ENCODE peak calls at places on chromosomes 4 and X, in five cellular contexts. D is cardiac fibroblast, M is hypothalamus, B is T-helper 2 cell, U is NCI-H1092. X is an unnamed sample.

GRCh38 chr4:66294626-66295025 is 624.3 kb upstream of the EPHA5 start:
- DNase-seq in U (no peak), B (no peak), D (peak), M (no peak), X (no peak)

GRCh38 chr4:94856030-94856429 is 98.3 kb downstream of the BMPR1B start:
- DNase-seq in U (no peak), D (no peak), B (no peak), M (no peak), X (no peak)

GRCh38 chr4:153384160-153384559 is 39.7 kb downstream of the MND1 start:
- DNase-seq in B (no peak), D (no peak), U (no peak), M (no peak), X (no peak)

GRCh38 chr4:121784975-121785374 is 16.1 kb upstream of the EXOSC9 start:
- DNase-seq in M (no peak), B (no peak), D (peak), U (no peak), X (no peak)

GRCh38 chr4:81747242-81747930 is 275.7 kb upstream of the RASGEF1B start:
- DNase-seq in U (no peak), M (no peak), D (no peak), B (no peak), X (no peak)

GRCh38 chrX:154317391-154318000 is 21.9 kb downstream of the TKTL1 start:
- DNase-seq in B (no peak), U (no peak), D (peak), M (no peak), X (peak)

GRCh38 chr4:169987327-169988228 is 38.6 kb downstream of the MFAP3L start:
- DNase-seq in U (no peak), M (no peak), B (no peak), D (peak), X (peak)

GRCh38 chrX:9048801-9049200 is 14.9 kb upstream of the FAM9B start:
- DNase-seq in B (no peak), M (no peak), D (no peak), U (no peak), X (no peak)

GRCh38 chr4:8329560-8329858 is 60.0 kb downstream of the HTRA3 start:
- DNase-seq in D (no peak), M (no peak), B (no peak), U (no peak), X (no peak)

GRCh38 chr4:178090640-178091411 is 648.6 kb upstream of the AGA start:
- DNase-seq in M (no peak), D (no peak), U (no peak), B (no peak), X (no peak)

X was measured in NCI-H526.